ENCODE peak calls at places on chromosomes 13 and 19, in eight cellular contexts. V, T, L, Y, R, E, A and S are unnamed samples.

GRCh38 chr19:34428549-34429285 is 536 bp downstream of the UBA2 start:
- DNase-seq in Y (peak), L (peak), V (peak), E (peak), R (peak), A (peak), T (peak), S (peak)

GRCh38 chr19:38736413-38737280 is 7.6 kb downstream of the CAPN12 start:
- DNase-seq in V (peak), E (no peak), T (peak), L (peak), R (peak), A (peak), Y (peak), S (no peak)

GRCh38 chr13:31131470-31131961 is 30.2 kb downstream of the HSPH1 start:
- DNase-seq in T (no peak), L (no peak), V (no peak), A (no peak), R (no peak), Y (no peak), E (no peak), S (no peak)

GRCh38 chr19:17942582-17943283 is 9.9 kb downstream of the CCDC124 start:
- DNase-seq in R (no peak), V (no peak), T (no peak), Y (no peak), A (no peak), L (no peak), E (no peak), S (no peak)

GRCh38 chr13:39483326-39483725 is 119.7 kb downstream of the LHFPL6 start:
- DNase-seq in T (peak), R (no peak), V (no peak), Y (no peak), A (no peak), E (no peak), L (no peak), S (no peak)

GRCh38 chr19:13057147-13057572 is 45.5 kb downstream of the LYL1 start:
- DNase-seq in E (no peak), L (no peak), T (peak), R (no peak), V (no peak), Y (no peak), A (no peak), S (no peak)

GRCh38 chr19:18496167-18496979 is 25.5 kb downstream of the ELL start:
- DNase-seq in A (peak), Y (peak), R (peak), L (peak), E (peak), T (no peak), V (peak), S (no peak)

GRCh38 chr19:4172861-4173473 is 9.4 kb downstream of the SIRT6 start:
- DNase-seq in R (peak), L (peak), V (peak), T (no peak), Y (peak), E (peak), A (peak), S (no peak)

GRCh38 chr19:10288662-10289166 is 1.0 kb upstream of the ICAM5 start:
- DNase-seq in E (no peak), T (peak), A (no peak), R (no peak), V (no peak), L (peak), Y (no peak), S (peak)